ENCODE peak calls at places on chromosomes 11 and 22, in nine cellular contexts. I, A, K, O, V, Z, M, S and W are unnamed samples.

GRCh38 chr11:111977141-111978027 is 40.2 kb downstream of the DIXDC1 start:
- DNase-seq in I (peak), A (peak), K (no peak), O (peak), V (peak), Z (peak), M (peak), S (no peak), W (no peak)

GRCh38 chr11:32333335-32333991 is 101.9 kb downstream of the WT1 start:
- DNase-seq in I (peak), A (peak), K (peak), O (peak), V (peak), Z (no peak), M (peak), S (no peak), W (peak)

GRCh38 chr11:75035911-75036536 is 47.3 kb downstream of the NEU3 start:
- DNase-seq in I (no peak), A (peak), K (peak), O (no peak), V (peak), Z (peak), M (no peak), S (no peak), W (no peak)

GRCh38 chr22:46267431-46268279 is at the start of gene TTC38:
- DNase-seq in I (peak), A (peak), K (peak), O (peak), V (peak), Z (peak), M (peak), S (no peak), W (peak)

GRCh38 chr22:36329217-36330078 is 58.3 kb downstream of the MYH9 start:
- DNase-seq in I (peak), A (peak), K (peak), O (peak), V (peak), Z (peak), M (no peak), S (peak), W (peak)

GRCh38 chr11:83162377-83162776 is 5.4 kb downstream of the PCF11 start:
- DNase-seq in I (no peak), A (no peak), K (no peak), O (no peak), V (no peak), Z (no peak), M (no peak), S (no peak), W (peak)

GRCh38 chr11:117443269-117444186 is 115.9 kb downstream of the CEP164 start:
- DNase-seq in I (peak), A (peak), K (no peak), O (no peak), V (no peak), Z (peak), M (peak), S (no peak), W (no peak)

GRCh38 chr11:128298271-128298670 is 289.1 kb downstream of the ETS1 start:
- DNase-seq in I (no peak), A (no peak), K (no peak), O (no peak), V (no peak), Z (no peak), M (no peak), S (no peak), W (no peak)

GRCh38 chr22:45551310-45552016 is 48.8 kb downstream of the FBLN1 start:
- DNase-seq in I (no peak), A (no peak), K (peak), O (no peak), V (peak), Z (no peak), M (peak), S (peak), W (no peak)

GRCh38 chr11:6655790-6656580 is at the start of gene DCHS1:
- DNase-seq in I (peak), A (peak), K (no peak), O (no peak), V (no peak), Z (peak), M (peak), S (peak), W (no peak)

GRCh38 chr11:129252621-129253020 is 60.5 kb upstream of the ARHGAP32 start:
- DNase-seq in I (peak), A (no peak), K (no peak), O (no peak), V (no peak), Z (no peak), M (no peak), S (no peak), W (no peak)

GRCh38 chr11:70381350-70381749 is 17.0 kb upstream of the CTTN start:
- DNase-seq in I (no peak), A (no peak), K (no peak), O (no peak), V (no peak), Z (no peak), M (no peak), S (no peak), W (no peak)

GRCh38 chr11:70381872-70382842 is 16.2 kb upstream of the CTTN start:
- DNase-seq in I (peak), A (no peak), K (no peak), O (peak), V (no peak), Z (no peak), M (no peak), S (no peak), W (peak)

GRCh38 chr11:70376621-70377020 is 21.7 kb upstream of the CTTN start:
- DNase-seq in I (no peak), A (no peak), K (no peak), O (no peak), V (no peak), Z (no peak), M (no peak), S (no peak), W (no peak)

GRCh38 chr11:70377645-70378044 is 20.7 kb upstream of the CTTN start:
- DNase-seq in I (no peak), A (no peak), K (no peak), O (no peak), V (no peak), Z (no peak), M (no peak), S (no peak), W (no peak)

DNA sequence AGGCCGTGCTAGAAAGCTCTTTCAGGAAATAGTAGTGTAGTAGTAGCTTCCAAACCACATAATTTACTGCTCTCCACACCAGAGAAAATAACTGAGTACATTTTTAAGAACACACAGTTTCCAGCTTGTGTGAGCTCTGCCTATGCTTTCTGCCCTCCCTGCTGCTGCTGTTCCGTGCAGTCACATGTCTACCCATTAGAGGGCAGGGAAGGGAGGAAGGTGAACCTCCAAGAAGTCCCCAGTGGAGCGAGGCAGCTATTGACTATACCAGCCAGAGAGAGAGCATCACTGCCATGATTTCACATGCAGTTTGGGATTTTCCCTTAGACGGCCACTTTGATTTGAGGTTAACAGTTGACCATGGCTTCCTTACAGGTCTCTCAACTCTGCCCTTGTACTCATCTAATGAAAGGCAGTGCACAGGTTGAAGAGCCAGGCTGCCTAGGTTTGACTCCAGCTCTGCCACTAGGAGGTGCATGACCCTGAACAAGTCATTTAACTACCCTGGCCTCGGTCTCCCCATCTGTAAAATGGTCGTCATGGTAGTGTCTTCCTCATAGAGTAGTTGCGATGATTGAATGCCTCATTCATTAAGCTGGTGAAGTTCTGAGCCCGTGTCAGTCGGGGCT is 19.7 kb upstream of the CTTN start:
- DNase-seq in I (no peak), A (no peak), K (no peak), O (no peak), V (no peak), Z (no peak), M (no peak), S (no peak), W (no peak)
- TF ChIP-seq CTCF in I (no peak), A (no peak), K (peak), O (no peak), V (peak), Z (peak), M (no peak), S (no peak), W (peak)

GRCh38 chr11:102117472-102118113 is 7.3 kb downstream of the YAP1 start:
- DNase-seq in I (peak), A (no peak), K (peak), O (peak), V (no peak), Z (no peak), M (no peak), S (no peak), W (no peak)
- H3K4me3 ChIP-seq in I (peak), A (no peak), K (no peak), O (no peak), V (no peak), Z (no peak), M (no peak), S (no peak), W (no peak)

DNA sequence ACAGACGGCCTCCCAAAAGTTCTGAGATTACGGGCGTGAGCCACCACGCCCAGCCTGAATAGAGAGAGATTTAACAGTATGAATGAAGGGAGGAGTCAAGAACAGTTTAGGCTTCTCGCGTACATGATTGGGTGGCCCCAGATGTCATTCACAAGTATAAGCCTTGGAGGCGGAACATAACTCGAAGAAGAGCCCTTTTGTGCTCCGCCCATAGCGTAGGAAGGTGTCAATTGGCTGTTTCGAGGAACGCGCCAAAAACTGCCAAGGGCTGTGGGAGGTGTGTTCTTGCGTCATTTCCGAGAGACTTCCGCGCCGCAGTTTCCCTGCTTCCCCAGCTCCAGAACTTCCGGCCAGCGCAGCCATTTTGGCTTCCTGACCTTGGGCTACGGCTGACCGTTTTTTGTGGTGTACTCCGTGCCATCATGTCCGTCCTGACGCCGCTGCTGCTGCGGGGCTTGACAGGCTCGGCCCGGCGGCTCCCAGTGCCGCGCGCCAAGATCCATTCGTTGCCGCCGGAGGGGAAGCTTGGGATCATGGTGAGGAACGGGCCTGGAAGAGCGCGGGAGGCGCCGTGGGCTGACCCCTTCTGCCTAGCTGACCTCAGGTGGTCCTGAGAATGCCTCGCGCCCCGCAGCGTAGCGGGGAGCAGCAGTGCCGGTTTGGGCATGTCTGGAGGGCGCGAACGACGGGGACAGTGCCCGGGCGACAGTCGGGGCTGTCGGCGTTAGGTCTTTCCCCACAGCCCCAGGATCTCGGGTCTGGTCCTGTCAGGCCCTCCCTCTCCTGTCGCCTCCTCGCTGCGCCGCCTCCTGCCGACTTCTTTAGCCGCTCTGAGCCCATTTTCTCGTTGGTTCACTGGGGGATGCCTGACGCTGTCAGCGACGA is at the start of gene COX8A:
- DNase-seq in I (peak), A (peak), K (peak), O (peak), V (peak), Z (peak), M (peak), S (peak), W (peak)
- TF ChIP-seq CTCF in I (no peak), A (no peak), K (peak), O (peak), V (peak), Z (no peak), M (peak), S (no peak), W (peak)

GRCh38 chr11:133951484-133952198 is 5.1 kb downstream of the IGSF9B start:
- DNase-seq in I (peak), A (no peak), K (peak), O (no peak), V (no peak), Z (peak), M (no peak), S (no peak), W (no peak)
- H3K4me3 ChIP-seq in I (peak), A (peak), K (no peak), O (no peak), V (no peak), Z (peak), M (peak), S (no peak), W (peak)

GRCh38 chr11:69141742-69142141 is 14.0 kb upstream of the SMIM38 start:
- DNase-seq in I (no peak), A (no peak), K (no peak), O (no peak), V (no peak), Z (no peak), M (no peak), S (no peak), W (no peak)
- TF ChIP-seq CTCF in I (no peak), A (no peak), K (no peak), O (no peak), V (no peak), Z (no peak), M (no peak), S (no peak), W (no peak)

GRCh38 chr11:127003260-127003981 is 2.9 kb upstream of the KIRREL3 start:
- DNase-seq in I (peak), A (no peak), K (no peak), O (peak), V (peak), Z (peak), M (no peak), S (no peak), W (no peak)
- H3K4me3 ChIP-seq in I (peak), A (no peak), K (no peak), O (peak), V (no peak), Z (peak), M (peak), S (no peak), W (peak)

DNA sequence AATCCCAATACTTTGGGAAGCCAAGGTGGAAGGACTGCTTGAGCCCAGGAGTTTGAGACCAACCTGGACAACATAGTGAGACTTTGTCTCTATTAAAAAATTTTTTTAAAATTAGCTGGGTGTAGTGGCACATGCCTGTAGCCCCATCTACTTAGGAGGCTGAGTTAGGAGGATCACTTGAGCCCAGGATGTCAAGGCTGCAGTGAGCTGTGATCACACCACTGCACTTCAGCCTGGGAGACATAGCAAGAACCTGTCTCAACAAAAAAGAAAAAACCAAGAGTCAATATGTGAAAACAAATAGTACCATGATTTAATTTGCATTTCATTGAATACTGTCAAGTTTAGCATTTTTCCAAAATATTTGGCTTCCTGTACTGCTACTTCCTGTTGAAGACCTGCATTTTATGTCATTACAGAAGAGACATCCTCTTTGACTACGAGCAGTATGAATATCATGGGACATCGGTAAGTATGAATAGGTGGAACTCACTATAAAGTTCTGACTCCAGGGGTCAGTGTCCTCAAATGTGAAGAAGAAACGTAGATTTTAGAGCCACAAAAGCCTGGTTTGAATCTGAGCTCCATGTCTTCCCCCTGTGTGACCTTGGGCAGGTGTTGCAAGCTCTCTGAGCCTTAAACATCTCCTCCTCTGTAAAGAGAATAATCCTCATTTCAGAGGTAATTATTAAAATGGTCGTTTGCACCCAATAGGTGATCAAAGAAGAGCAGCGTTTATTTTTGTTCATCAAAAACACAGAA is 16.0 kb downstream of the CDC45 start:
- DNase-seq in I (no peak), A (no peak), K (peak), O (no peak), V (peak), Z (no peak), M (no peak), S (no peak), W (peak)
- TF ChIP-seq CTCF in I (no peak), A (no peak), K (peak), O (no peak), V (peak), Z (peak), M (peak), S (no peak), W (peak)

DNA sequence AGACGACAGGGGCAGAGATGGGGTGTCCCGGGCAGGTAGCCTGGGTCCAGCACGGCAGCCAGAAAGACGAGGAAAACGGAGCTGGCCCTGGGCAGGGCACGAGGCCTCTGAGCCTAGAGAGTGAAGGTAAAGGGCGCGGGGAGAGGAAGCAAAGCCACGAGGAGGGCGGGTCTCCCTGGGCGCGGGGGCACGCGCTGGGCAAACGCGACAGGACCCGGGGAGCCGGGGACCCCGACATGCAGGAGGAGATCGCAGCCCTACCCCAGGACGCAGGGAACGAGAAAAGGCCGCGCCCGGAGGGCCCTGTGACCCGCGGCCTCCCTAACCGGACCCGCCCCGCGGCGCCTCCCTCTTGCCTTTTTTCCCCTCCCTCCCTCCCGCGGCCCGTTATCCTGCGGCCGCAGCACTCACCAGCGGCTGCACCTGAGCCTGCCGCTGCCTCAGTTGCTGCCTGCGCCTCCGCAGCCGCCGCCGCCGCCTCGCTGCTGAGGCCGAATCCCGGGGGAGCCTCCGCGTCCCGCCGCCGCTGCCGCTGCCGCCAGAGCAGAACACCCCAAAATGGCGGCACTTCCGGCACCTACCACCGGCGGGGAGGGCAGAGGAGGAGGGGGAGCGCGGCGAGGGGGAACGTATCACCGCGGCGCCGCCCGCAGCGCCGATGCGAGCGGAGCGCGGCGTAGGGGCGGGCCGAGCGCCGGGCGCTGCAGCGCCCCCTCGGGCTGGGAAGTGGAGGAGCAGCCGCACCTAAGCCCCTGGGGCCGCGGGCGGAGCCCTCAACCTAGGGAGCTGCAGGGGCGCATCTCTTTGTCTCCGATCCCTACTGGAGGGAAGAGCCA is at the start of gene CELF1:
- DNase-seq in I (peak), A (peak), K (peak), O (peak), V (peak), Z (peak), M (peak), S (peak), W (peak)
- H3K4me3 ChIP-seq in I (peak), A (peak), K (peak), O (peak), V (peak), Z (peak), M (peak), S (peak), W (peak)

DNA sequence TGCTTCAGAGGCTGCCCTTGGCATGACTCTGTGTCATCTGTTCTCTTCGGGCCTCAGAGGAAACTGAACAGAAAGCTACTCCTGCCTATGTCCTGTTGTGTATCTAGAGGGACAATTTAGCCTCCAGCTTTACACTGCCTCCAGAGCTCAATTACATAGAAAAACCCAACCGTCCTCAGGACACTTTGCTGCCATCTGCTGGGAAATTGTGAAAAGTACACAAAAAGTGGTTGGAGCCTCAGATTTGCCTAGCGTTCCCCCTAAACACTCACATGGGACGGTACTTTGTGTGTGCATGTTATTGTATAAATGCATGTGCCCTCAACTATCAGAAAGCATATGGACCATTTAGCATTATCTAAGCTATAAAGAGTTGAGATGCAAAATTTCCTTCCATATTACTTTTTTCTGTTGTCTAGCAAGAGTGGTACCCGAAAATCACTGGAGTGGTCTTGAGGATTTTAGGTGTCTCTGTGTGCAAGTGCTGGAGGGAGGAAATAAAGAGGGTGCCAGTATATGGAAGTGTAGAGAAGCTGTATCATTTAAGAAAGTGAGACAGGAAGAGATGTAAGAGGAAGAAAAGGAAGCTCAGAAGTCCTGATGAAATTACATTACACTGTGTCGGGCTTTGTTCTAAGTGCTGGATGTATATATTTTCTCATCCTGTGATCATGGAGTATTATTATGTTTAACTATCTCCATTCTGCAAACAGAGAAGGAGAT is 8.7 kb upstream of the MS4A4E start:
- DNase-seq in I (peak), A (no peak), K (peak), O (no peak), V (peak), Z (no peak), M (no peak), S (no peak), W (no peak)
- TF ChIP-seq CTCF in I (peak), A (peak), K (peak), O (no peak), V (peak), Z (no peak), M (peak), S (peak), W (no peak)